ENCODE peak calls at places on chromosomes 5 and 9, in four cellular contexts. D, G, Y and E are unnamed samples.

GRCh38 chr9:124209279-124209678 is 48.5 kb upstream of the NEK6 start:
- DNase-seq in D (no peak), G (no peak), Y (no peak), E (no peak)

GRCh38 chr5:1800470-1801060 is 642 bp upstream of the NDUFS6 start:
- DNase-seq in D (no peak), G (peak; percentile 20), Y (peak; percentile 24), E (no peak)

GRCh38 chr5:101136454-101136853 is 233.4 kb upstream of the ST8SIA4 start:
- DNase-seq in D (no peak), G (no peak), Y (no peak), E (no peak)

GRCh38 chr5:149809919-149810691 is 80.0 kb downstream of the PPARGC1B start:
- DNase-seq in D (no peak), G (no peak), Y (no peak), E (no peak)

GRCh38 chr9:108850293-108850897 is 5.4 kb downstream of the ACTL7B start:
- DNase-seq in D (no peak), G (peak; percentile 24), Y (peak; percentile 55), E (no peak)

GRCh38 chr5:148846930-148847329 is 20.5 kb downstream of the ADRB2 start:
- DNase-seq in D (no peak), G (peak; percentile 43), Y (no peak), E (no peak)

GRCh38 chr5:173477320-173478055 is 139.0 kb downstream of the BOD1 start:
- DNase-seq in D (no peak), G (peak; percentile 89), Y (peak; percentile 52), E (peak; percentile 52)

GRCh38 chr5:43602456-43602817 is 543 bp upstream of the NNT start:
- DNase-seq in D (no peak), G (peak; percentile 48), Y (peak; percentile 57), E (no peak)

GRCh38 chr5:88732181-88732633 is 150.8 kb downstream of the MEF2C start:
- DNase-seq in D (no peak), G (peak; percentile 83), Y (peak; percentile 25), E (peak; percentile 29)

GRCh38 chr5:42640835-42641234 is 115.8 kb upstream of the CCDC152 start:
- DNase-seq in D (no peak), G (no peak), Y (no peak), E (no peak)

GRCh38 chr5:171738501-171738900 is 47.1 kb upstream of the SMIM23 start:
- DNase-seq in D (no peak), G (no peak), Y (no peak), E (no peak)

GRCh38 chr9:133189826-133190225 is 19.2 kb downstream of the OBP2B start:
- DNase-seq in D (no peak), G (no peak), Y (no peak), E (no peak)

GRCh38 chr9:19281801-19282200 is 51.3 kb downstream of the DENND4C start:
- DNase-seq in D (no peak), G (no peak), Y (no peak), E (no peak)

GRCh38 chr9:136018257-136019031 is 57.3 kb upstream of the UBAC1 start:
- DNase-seq in D (no peak), G (no peak), Y (no peak), E (no peak)

GRCh38 chr5:149486726-149487635 is 64.3 kb downstream of the CSNK1A1 start:
- DNase-seq in D (no peak), G (peak; percentile 68), Y (peak; percentile 66), E (no peak)

GRCh38 chr5:133129192-133129748 is 77.5 kb downstream of the HSPA4 start:
- DNase-seq in D (no peak), G (no peak), Y (no peak), E (no peak)

GRCh38 chr9:103941104-103941503 is 153.0 kb upstream of the SMC2 start:
- DNase-seq in D (no peak), G (no peak), Y (no peak), E (no peak)

GRCh38 chr5:138038826-138039225 is 5.9 kb upstream of the FAM13B start:
- DNase-seq in D (no peak), G (no peak), Y (peak; percentile 9), E (no peak)

GRCh38 chr9:127574089-127574921 is 37.8 kb upstream of the STXBP1 start:
- DNase-seq in D (no peak), G (peak; percentile 53), Y (peak; percentile 38), E (no peak)

DNA sequence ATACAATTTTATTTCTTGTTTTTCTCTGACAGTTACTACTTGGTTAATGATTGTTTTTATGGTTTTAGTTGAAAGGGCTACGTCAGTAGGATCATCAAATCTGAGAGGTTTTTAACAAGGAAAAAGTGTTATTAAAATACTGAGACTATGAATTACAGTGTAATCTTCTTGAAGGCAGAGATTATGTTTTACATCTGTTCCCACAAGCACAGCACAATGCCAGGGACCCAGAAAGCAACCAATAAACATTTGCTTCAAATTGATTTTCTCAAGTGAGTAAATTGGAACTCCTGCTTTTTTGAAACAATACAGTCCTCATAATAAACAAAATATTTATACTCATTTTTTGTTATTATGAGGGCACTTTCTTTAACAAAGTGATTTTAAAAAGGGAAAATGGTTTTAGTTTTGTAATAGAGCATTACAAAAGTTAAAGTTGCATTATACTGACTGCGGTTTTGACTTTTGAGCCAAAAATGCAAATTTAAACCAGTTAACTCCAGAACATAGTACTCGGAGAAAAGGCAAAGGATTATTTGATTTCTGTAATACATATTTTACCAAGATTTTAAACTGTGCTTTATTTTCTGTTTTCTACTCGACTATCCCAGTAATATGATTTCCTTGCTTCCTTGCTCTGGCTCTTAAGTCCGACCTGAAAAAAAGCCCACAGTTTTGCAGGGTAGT is 176.9 kb downstream of the GDNF start:
- DNase-seq in D (no peak), G (no peak), Y (peak; percentile 27), E (no peak)
- H3K4me3 ChIP-seq in D (no peak overlapping the region), G (no peak overlapping the region), Y (no peak overlapping the region), E (no peak overlapping the region)

GRCh38 chr5:180821538-180821937 is 18.9 kb upstream of the MGAT1 start:
- DNase-seq in D (no peak), G (no peak), Y (no peak), E (no peak)

GRCh38 chr5:180818942-180819341 is 16.3 kb upstream of the MGAT1 start:
- DNase-seq in D (no peak), G (no peak), Y (no peak), E (no peak)

GRCh38 chr5:180823346-180823745 is 20.7 kb upstream of the MGAT1 start:
- DNase-seq in D (no peak), G (no peak), Y (no peak), E (no peak)

GRCh38 chr5:180818275-180818674 is 15.7 kb upstream of the MGAT1 start:
- DNase-seq in D (no peak), G (no peak), Y (no peak), E (no peak)

GRCh38 chr5:180820788-180821321 is 18.2 kb upstream of the MGAT1 start:
- DNase-seq in D (no peak), G (no peak), Y (peak; percentile 33), E (no peak)
- H3K4me3 ChIP-seq in D (no peak overlapping the region), G (no peak overlapping the region), Y (no peak overlapping the region), E (no peak overlapping the region)

GRCh38 chr9:34707130-34707529 is 2.8 kb downstream of the CCL21 start:
- DNase-seq in D (no peak), G (no peak), Y (no peak), E (no peak)

GRCh38 chr9:34712140-34712539 is 2.2 kb upstream of the CCL21 start:
- DNase-seq in D (no peak), G (no peak), Y (no peak), E (no peak)

GRCh38 chr9:34714007-34714406 is 4.1 kb upstream of the CCL21 start:
- DNase-seq in D (no peak), G (no peak), Y (no peak), E (no peak)

GRCh38 chr9:34710023-34710422 is at the start of gene CCL21:
- DNase-seq in D (no peak), G (no peak), Y (peak; percentile 80), E (no peak)

GRCh38 chr9:34709196-34709978 is 549 bp downstream of the CCL21 start:
- DNase-seq in D (no peak), G (no peak), Y (no peak), E (no peak)
- H3K4me3 ChIP-seq in D (no peak overlapping the region), G (no peak overlapping the region), Y (no peak overlapping the region), E (no peak overlapping the region)

DNA sequence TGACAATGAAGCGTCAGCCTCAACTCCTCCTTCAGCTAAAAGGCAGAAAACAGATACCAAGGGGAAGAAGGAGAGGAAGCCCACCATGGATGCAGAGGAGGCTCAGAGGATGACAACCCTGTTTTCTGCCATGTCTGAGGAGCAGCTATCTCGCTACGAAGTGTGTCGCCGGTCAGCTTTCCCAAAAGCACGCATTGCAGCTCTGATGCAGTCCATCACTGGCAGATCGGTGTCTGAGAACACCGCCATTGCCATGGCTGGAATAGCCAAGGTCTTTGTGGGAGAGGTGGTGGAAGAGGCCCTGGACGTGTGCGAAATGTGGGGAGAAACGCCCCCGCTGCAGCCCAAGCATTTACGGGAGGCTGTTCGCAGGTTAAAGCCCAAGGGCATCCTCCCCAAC is 968 bp downstream of the TAF11L11 start:
- DNase-seq in D (no peak), G (no peak), Y (no peak), E (no peak)
- H3K4me3 ChIP-seq in D (no peak overlapping the region), G (no peak overlapping the region), Y (no peak overlapping the region), E (no peak overlapping the region)

GRCh38 chr5:158979749-158980521 is 119.8 kb downstream of the EBF1 start:
- DNase-seq in D (no peak), G (peak; percentile 65), Y (peak; percentile 63), E (no peak)
- H3K4me3 ChIP-seq in D (peak overlapping the region; percentile 30), G (peak overlapping the region; percentile 14), Y (no peak overlapping the region), E (peak overlapping the region; percentile 6)

GRCh38 chr5:36584009-36584875 is 22.2 kb upstream of the SLC1A3 start:
- DNase-seq in D (no peak), G (no peak), Y (no peak), E (no peak)
- H3K4me3 ChIP-seq in D (no peak overlapping the region), G (no peak overlapping the region), Y (no peak overlapping the region), E (no peak overlapping the region)